ENCODE peak calls at places on chromosomes 11 and 22, in four cellular contexts. J is AG04450, U is spleen, A is body of pancreas. T is an unnamed sample.

GRCh38 chr11:128981254-128981653 is 38.6 kb upstream of the TP53AIP1 start:
- DNase-seq in A (no peak), J (no peak), U (no peak), T (no peak)

GRCh38 chr22:41524809-41525449 is 19.3 kb downstream of the POLR3H start:
- DNase-seq in U (peak), A (no peak), J (no peak), T (no peak)

GRCh38 chr11:120068114-120068573 is 69.8 kb downstream of the TRIM29 start:
- DNase-seq in A (no peak), J (peak), U (no peak), T (peak)

GRCh38 chr22:24201681-24202590 is 20.6 kb downstream of the SUSD2 start:
- DNase-seq in U (no peak), A (no peak), J (no peak), T (no peak)

GRCh38 chr11:63682045-63682915 is 980 bp downstream of the RTN3 start:
- DNase-seq in J (no peak), A (peak), U (no peak), T (no peak)

GRCh38 chr11:123561046-123561781 is 93.2 kb downstream of the SCN3B start:
- DNase-seq in U (no peak), A (peak), J (no peak), T (no peak)

GRCh38 chr22:18056161-18056666 is 21.6 kb upstream of the PEX26 start:
- DNase-seq in A (peak), J (no peak), U (peak), T (no peak)

GRCh38 chr11:94131363-94132115 is 2.9 kb downstream of the PANX1 start:
- DNase-seq in J (no peak), A (no peak), U (no peak), T (no peak)

GRCh38 chr11:124876818-124877630 is 11.8 kb downstream of the ROBO3 start:
- DNase-seq in A (no peak), U (peak), J (no peak), T (peak)

GRCh38 chr11:24253237-24253760 is 243.6 kb upstream of the LUZP2 start:
- DNase-seq in U (no peak), J (no peak), A (no peak), T (no peak)

GRCh38 chr11:134617360-134617759 is 205.3 kb upstream of the B3GAT1 start:
- DNase-seq in A (no peak), J (no peak), U (no peak), T (no peak)

GRCh38 chr11:116874251-116874650 is 36.8 kb upstream of the APOA1 start:
- DNase-seq in J (no peak), U (no peak), A (no peak), T (no peak)

GRCh38 chr11:101438126-101438525 is 145.7 kb downstream of the TRPC6 start:
- DNase-seq in U (no peak), J (no peak), A (no peak), T (no peak)

GRCh38 chr22:48551061-48551460 is 1276.6 kb downstream of the BRD1 start:
- DNase-seq in J (no peak), A (no peak), U (no peak), T (no peak)

GRCh38 chr11:99535406-99535805 is 514.7 kb downstream of the CNTN5 start:
- DNase-seq in U (no peak), A (no peak), J (no peak), T (no peak)

GRCh38 chr22:42116848-42117424 is 13.7 kb downstream of the CYP2D6 start:
- DNase-seq in A (no peak), J (no peak), U (no peak), T (no peak)

GRCh38 chr11:59708537-59708936 is 5.1 kb downstream of the OR10V1 start:
- DNase-seq in A (no peak), J (no peak), U (no peak), T (no peak)

GRCh38 chr11:62656801-62657429 is 3.8 kb upstream of the INTS5 start:
- DNase-seq in A (no peak), U (no peak), J (no peak), T (no peak)

GRCh38 chr11:13343931-13344717 is 66.5 kb downstream of the BMAL1 start:
- DNase-seq in A (peak), J (peak), U (no peak), T (no peak)

GRCh38 chr22:45627489-45628233 is 44.0 kb upstream of the ATXN10 start:
- DNase-seq in U (peak), A (no peak), J (no peak), T (no peak)

GRCh38 chr11:80873309-80873999 is 1432.6 kb upstream of the TENM4 start:
- DNase-seq in J (no peak), A (no peak), U (no peak), T (no peak)

GRCh38 chr11:62710001-62710345 is 2.5 kb downstream of the GNG3 start:
- DNase-seq in J (no peak), U (no peak), A (no peak), T (peak)

GRCh38 chr22:23144926-23145906 is at the start of gene RAB36:
- DNase-seq in J (peak), A (peak), U (peak), T (peak)

GRCh38 chr22:44133161-44133560 is 47.6 kb upstream of the PARVG start:
- DNase-seq in J (no peak), U (no peak), A (no peak), T (no peak)

GRCh38 chr11:121132211-121132976 is 31.4 kb downstream of the TECTA start:
- DNase-seq in U (no peak), A (no peak), J (no peak), T (no peak)

GRCh38 chr11:33444835-33445594 is 187.8 kb downstream of the HIPK3 start:
- DNase-seq in J (no peak), U (no peak), A (no peak), T (no peak)

GRCh38 chr11:60950933-60951610 is 904 bp downstream of the SLC15A3 start:
- DNase-seq in U (peak), J (no peak), A (no peak), T (no peak)

GRCh38 chr11:74839971-74840370 is 91.3 kb downstream of the RNF169 start:
- DNase-seq in A (no peak), U (no peak), J (no peak), T (no peak)

GRCh38 chr22:36017661-36018091 is 10.9 kb downstream of the RBFOX2 start:
- DNase-seq in J (no peak), A (no peak), U (no peak), T (no peak)

GRCh38 chr11:95392644-95393043 is 161.6 kb upstream of the SESN3 start:
- DNase-seq in J (no peak), A (no peak), U (no peak), T (no peak)

GRCh38 chr11:7893792-7894191 is 37.3 kb downstream of the OR10A6 start:
- DNase-seq in A (peak), J (no peak), U (no peak), T (no peak)

GRCh38 chr11:2931416-2931746 is 2.2 kb upstream of the PHLDA2 start:
- DNase-seq in J (no peak), U (no peak), A (no peak), T (no peak)

GRCh38 chr22:24164823-24165379 is 16.4 kb upstream of the SUSD2 start:
- DNase-seq in A (no peak), U (no peak), J (no peak), T (no peak)

GRCh38 chr11:27722945-27723344 is 22.7 kb upstream of the BDNF start:
- DNase-seq in J (no peak), A (no peak), U (no peak), T (no peak)

GRCh38 chr11:106854429-106854828 is 163.8 kb downstream of the GUCY1A2 start:
- DNase-seq in A (no peak), J (no peak), U (peak), T (no peak)

GRCh38 chr22:27987557-27987956 is 68.5 kb upstream of the PITPNB start:
- DNase-seq in J (peak), U (no peak), A (no peak), T (peak)

GRCh38 chr11:507727-508515 is 879 bp upstream of the RNH1 start:
- DNase-seq in A (no peak), U (peak), J (no peak), T (no peak)
- H3K27ac ChIP-seq in A (peak), U (peak), J (peak), T (peak)

DNA sequence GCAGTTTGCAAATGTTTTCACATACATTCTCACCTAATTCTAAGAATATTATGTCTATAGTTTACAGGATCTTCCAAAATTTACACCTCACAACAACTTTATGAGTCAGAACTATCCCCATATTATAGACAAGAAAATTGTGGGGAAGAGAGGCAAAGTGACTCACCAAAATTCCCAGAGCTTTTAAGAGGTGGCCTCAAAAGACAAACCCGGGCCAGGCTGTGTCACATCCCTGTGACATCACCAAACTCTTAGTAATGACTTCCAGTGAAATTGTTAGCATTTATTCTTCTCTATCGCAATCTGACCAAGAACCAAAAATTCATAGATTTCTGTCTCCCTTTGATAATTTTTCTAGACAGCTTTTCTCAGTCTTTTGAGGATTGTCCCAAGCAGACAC is 134.4 kb downstream of the SNX19 start:
- DNase-seq in J (no peak), U (no peak), A (no peak), T (peak)
- H3K4me3 ChIP-seq in J (no peak), U (no peak), A (no peak), T (no peak)

DNA sequence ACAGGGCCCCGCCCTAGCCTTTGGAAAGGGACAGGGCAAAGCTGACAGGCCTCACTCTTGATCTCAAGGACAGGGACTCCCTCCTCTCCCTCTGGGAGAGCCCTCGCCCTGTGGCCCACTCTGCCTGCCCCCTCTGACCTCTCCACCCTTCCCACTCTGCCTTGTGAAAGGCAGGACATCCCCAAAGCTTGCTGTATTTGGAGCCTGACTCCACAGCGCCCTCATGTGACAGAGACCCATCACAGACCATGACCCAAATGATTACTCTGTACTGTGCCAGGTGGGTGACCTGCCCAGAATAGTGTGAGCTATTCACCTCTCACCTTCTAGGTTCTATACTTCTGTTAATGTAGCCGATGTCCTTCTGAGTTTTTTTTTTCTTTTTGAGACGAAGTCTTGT is 18.8 kb downstream of the P2RY2 start:
- DNase-seq in J (no peak), U (peak), A (peak), T (no peak)
- TF ChIP-seq CTCF in J (peak), U (peak), A (peak), T (peak)

GRCh38 chr22:40238425-40239344 is 61.0 kb downstream of the TNRC6B start:
- DNase-seq in A (no peak), U (no peak), J (peak), T (no peak)
- H3K27ac ChIP-seq in A (no peak), U (peak), J (peak), T (no peak)

DNA sequence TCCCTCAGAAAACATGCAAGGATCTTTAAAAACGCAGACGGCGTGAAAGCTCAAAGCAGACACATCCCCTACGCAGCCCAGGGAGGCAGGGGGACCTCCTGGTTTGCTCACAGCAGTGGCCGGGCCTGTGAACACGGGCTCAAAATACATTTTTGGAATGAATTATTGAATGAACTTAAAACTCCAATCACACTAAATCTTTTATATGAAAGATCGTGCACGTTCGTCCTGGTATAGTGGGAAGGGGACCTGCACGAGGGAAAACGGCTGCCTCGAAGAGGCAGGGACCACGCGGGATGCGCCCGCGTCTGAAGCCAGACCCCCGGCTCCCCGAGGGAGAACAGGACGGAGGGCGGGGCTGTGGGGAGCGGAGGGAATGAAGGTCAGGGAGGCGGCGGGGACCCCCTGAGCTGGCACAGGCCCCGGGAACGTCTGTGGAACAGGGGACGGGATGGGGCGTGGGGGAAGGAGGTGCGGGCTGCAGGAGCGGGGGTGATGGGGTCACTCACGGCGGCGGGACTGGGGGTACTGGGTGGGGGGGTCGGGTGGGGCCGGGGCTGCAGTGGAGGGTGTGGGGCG is 1.3 kb upstream of the PANX2 start:
- DNase-seq in U (peak), J (no peak), A (no peak), T (no peak)
- H3K4me3 ChIP-seq in U (peak), J (no peak), A (no peak), T (peak)

DNA sequence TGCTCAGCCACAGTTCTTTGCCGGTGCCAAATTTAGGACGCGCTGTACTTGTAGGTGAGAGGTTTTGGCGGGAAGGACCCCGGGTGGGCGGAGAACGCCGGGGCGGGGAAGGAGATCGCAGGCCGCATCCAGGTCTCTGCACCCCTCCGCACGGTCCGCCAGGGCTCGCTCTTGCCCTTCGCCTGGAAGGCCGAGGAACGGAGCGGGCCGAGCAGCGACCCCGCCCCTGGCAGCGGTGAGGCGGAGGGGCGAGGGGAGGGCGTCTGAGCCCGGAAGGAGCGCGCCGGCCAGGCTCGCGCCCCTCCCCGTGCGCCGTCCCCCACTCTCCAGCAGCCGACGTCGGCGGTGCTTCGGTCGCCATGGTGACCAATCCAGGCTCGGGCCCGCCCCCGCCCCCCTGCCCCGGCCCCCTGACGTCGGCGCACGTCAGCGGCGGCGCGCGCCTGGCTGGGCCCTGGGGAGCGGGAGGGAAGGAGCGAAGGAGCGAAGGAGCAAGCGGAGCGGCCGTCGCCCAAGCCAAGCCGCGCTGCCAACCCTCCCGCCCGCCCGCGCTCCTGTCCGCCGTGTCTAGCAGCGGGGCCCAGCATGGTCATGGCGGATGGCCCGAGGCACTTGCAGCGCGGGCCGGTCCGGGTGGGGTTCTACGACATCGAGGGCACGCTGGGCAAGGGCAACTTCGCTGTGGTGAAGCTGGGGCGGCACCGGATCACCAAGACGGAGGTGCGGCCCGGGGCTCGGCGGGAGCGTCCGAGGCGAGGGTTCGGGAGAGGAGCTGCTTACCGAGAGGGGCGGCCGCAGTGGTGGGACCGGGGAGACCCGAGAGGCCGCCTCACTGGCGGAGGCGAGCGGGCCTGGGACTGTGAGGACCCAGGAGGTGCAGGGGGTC is at the start of gene SIK2:
- DNase-seq in U (peak), J (peak), A (peak), T (peak)
- TF ChIP-seq CTCF in U (peak), J (peak), A (peak), T (peak)

GRCh38 chr11:22668005-22668796 is 1.8 kb downstream of the GAS2 start:
- DNase-seq in J (no peak), U (no peak), A (no peak), T (no peak)

GRCh38 chr11:22666320-22666699 is at the start of gene GAS2:
- DNase-seq in U (no peak), J (no peak), A (peak), T (no peak)

GRCh38 chr11:22670803-22671202 is 4.4 kb downstream of the GAS2 start:
- DNase-seq in U (no peak), A (no peak), J (no peak), T (no peak)

GRCh38 chr11:22669368-22669767 is 3.0 kb downstream of the GAS2 start:
- DNase-seq in J (no peak), A (no peak), U (no peak), T (no peak)

GRCh38 chr11:22666700-22667439 is 459 bp downstream of the GAS2 start:
- DNase-seq in U (peak), J (no peak), A (peak), T (no peak)
- H3K27ac ChIP-seq in U (no peak), J (no peak), A (peak), T (no peak)

DNA sequence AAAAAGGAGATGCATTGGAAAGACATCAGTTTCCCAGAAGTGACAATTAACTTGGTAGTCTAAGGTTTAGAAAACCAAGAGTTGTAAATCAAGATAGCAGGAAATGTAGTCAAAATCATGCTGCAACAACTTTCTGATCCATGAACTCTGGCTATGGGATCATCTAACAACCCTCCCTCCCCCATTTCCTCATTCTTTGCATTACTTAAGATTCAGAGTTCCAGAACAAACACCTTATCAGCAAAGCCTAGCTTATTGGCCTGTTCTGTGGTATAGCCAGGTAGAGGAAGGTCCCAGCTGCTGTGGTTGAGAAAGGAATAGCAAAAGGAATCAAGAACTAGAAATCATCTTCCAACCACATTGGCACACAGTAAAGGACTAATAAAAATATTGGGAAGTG is 651.1 kb downstream of the METTL15 start:
- DNase-seq in J (no peak), U (no peak), A (peak), T (no peak)
- H3K4me3 ChIP-seq in J (no peak), U (no peak), A (no peak), T (no peak)